ENCODE peak calls at places on chromosomes 3 and 15, in five cellular contexts. X is DND-41, C is BJ, A is fibroblast of lung, V is transverse colon. W is an unnamed sample.

GRCh38 chr3:37864904-37865303 is 3.2 kb downstream of the CTDSPL start:
- DNase-seq in X (no peak), C (no peak), A (no peak), V (no peak), W (no peak)

GRCh38 chr3:31878231-31878838 is 102.7 kb downstream of the OSBPL10 start:
- DNase-seq in X (no peak), C (peak), A (peak), V (no peak), W (no peak)

GRCh38 chr3:53776494-53777101 is 69.6 kb downstream of the CHDH start:
- DNase-seq in X (no peak), C (peak), A (no peak), V (no peak), W (no peak)

GRCh38 chr3:114756506-114757279 is 390.4 kb downstream of the ZBTB20 start:
- DNase-seq in X (no peak), C (peak), A (peak), V (no peak), W (peak)

GRCh38 chr15:70245932-70246622 is 148.4 kb upstream of the TLE3 start:
- DNase-seq in X (no peak), C (no peak), A (peak), V (peak), W (peak)

GRCh38 chr3:129694228-129694627 is 87.8 kb upstream of the PLXND1 start:
- DNase-seq in X (no peak), C (no peak), A (no peak), V (no peak), W (no peak)

GRCh38 chr3:191412764-191413163 is 48.2 kb upstream of the PYDC2 start:
- DNase-seq in X (no peak), C (peak), A (peak), V (no peak), W (peak)

GRCh38 chr3:134072881-134073582 is 43.3 kb upstream of the SLCO2A1 start:
- DNase-seq in X (no peak), C (no peak), A (no peak), V (no peak), W (no peak)

GRCh38 chr3:53151465-53151864 is 9.5 kb upstream of the PRKCD start:
- DNase-seq in X (no peak), C (no peak), A (no peak), V (no peak), W (no peak)

GRCh38 chr3:98846101-98846500 is 55.4 kb downstream of the DCBLD2 start:
- DNase-seq in X (no peak), C (peak), A (peak), V (no peak), W (no peak)

GRCh38 chr3:139468407-139468806 is 7.9 kb downstream of the RBP2 start:
- DNase-seq in X (no peak), C (no peak), A (no peak), V (no peak), W (no peak)

GRCh38 chr3:124529826-124530571 is 200.3 kb upstream of the UMPS start:
- DNase-seq in X (no peak), C (no peak), A (no peak), V (no peak), W (no peak)

GRCh38 chr3:135131290-135131689 is 336.2 kb downstream of the EPHB1 start:
- DNase-seq in X (no peak), C (no peak), A (no peak), V (no peak), W (no peak)

GRCh38 chr15:67090297-67091072 is 25.1 kb downstream of the SMAD3 start:
- DNase-seq in X (no peak), C (no peak), A (no peak), V (no peak), W (no peak)

DNA sequence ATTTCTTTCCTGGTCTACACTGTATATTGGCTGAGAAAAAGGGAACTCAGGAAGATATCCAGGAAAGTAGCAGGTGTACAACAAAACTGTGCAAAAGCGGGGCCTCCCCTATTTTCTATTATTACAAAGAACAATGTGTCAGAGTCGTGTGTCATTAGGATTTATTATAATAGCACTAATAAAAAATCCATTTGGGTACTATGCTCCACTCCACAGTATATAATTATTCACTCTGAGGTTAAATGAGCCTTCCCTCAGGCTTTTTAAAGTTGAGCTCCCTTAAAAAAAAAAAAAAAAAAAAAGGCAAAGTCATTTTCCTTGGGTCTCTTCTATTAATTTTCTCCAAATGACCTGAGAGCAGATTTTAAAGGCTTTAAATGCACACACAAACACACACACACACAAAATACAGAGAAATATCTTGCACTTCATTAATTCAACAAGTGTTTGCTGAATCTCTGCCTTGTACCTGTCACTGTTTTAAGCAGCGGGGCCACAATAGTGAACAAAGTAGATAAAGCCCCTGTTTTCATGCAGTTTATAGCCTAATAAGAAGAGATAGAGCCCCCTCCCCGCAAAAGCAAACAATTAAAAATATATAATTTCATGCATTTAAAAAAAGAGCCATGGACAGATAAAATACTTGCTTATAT is 1.3 kb upstream of the DPP8 start:
- DNase-seq in X (no peak), C (no peak), A (no peak), V (no peak), W (no peak)
- H3K4me3 ChIP-seq in X (no peak), C (no peak), A (no peak), V (no peak), W (no peak)

DNA sequence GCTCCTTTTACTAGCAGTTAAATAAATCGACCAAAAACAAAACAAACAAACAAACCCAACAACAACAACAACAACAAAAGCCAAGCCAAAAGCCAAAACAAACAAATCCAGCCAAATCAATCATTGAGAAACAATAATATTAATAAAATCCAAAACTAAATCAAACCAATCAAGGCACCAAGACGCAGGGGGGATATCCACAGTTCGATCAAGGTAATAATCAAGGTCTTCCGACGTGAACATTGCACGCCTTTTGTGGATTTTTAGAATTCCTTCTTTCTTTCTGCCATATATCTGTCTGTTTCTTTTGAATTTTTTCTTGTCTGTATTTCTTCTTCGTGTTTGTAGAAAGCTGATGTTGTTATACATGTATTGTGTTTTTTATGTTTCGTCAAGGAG is 860 bp downstream of the ARPP21 start:
- DNase-seq in X (no peak), C (no peak), A (no peak), V (no peak), W (no peak)
- H3K4me3 ChIP-seq in X (peak), C (no peak), A (no peak), V (peak), W (peak)

GRCh38 chr3:150543531-150543930 is 2.8 kb downstream of the SERP1 start:
- DNase-seq in X (no peak), C (no peak), A (no peak), V (no peak), W (no peak)
- H3K4me3 ChIP-seq in X (no peak), C (no peak), A (no peak), V (no peak), W (no peak)

GRCh38 chr3:172582712-172583111 is 59.5 kb upstream of the TNFSF10 start:
- DNase-seq in X (no peak), C (no peak), A (peak), V (no peak), W (no peak)

GRCh38 chr3:172585954-172586353 is 62.7 kb upstream of the TNFSF10 start:
- DNase-seq in X (no peak), C (no peak), A (no peak), V (no peak), W (no peak)

GRCh38 chr3:172577962-172578560 is 54.8 kb upstream of the TNFSF10 start:
- DNase-seq in X (peak), C (no peak), A (no peak), V (no peak), W (no peak)

GRCh38 chr3:172581757-172582166 is 58.5 kb upstream of the TNFSF10 start:
- DNase-seq in X (peak), C (no peak), A (no peak), V (no peak), W (no peak)

GRCh38 chr3:172580680-172581079 is 57.5 kb upstream of the TNFSF10 start:
- DNase-seq in X (no peak), C (no peak), A (no peak), V (no peak), W (no peak)
- H3K4me3 ChIP-seq in X (no peak), C (no peak), A (no peak), V (no peak), W (no peak)

DNA sequence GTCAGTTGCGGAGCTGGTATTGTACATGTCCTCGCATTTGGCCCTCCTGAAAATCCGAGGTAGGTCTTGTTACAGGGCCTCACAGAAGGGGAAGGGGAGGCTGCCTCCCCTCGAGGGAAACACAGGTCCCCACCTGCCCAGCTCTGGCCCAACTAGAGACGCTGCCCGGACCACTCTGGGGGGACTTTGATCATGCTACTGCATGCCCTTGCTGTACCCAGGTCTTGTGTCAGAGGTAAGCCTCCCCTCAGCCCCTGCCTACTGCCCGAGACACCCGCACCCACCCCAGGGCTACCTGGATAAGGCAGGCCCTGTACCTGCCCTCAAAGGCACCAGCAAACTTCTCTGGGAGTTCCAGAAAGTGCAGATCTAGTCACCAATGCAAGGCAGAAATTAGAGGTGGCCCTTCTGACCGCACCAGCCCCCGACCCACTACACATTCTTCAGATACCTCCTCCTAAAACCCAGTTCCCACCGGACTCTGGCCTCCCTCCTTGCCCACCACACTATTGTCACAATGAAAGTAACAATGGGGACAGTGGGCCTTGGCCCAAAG is 981 bp upstream of the SCAP start:
- DNase-seq in X (no peak), C (no peak), A (no peak), V (peak), W (no peak)
- H3K4me3 ChIP-seq in X (peak), C (no peak), A (peak), V (peak), W (peak)

W was measured in astrocyte of the spinal cord.